ENCODE peak calls at places on chromosomes 5 and 9, in six cellular contexts. One of them, this sample, is unnamed.

GRCh38 chr9:93681316-93682154 is 105.2 kb downstream of the PHF2 start:
- DNase-seq in tibial artery: peak
- DNase-seq in transverse colon: peak
- DNase-seq in psoas muscle: peak
- DNase-seq in WERI-Rb-1: peak
- DNase-seq in cardiac fibroblast: no peak
- DNase-seq in this sample: no peak

GRCh38 chr5:152686931-152687330 is 281.9 kb upstream of the NMUR2 start:
- DNase-seq in tibial artery: no peak
- DNase-seq in transverse colon: no peak
- DNase-seq in psoas muscle: no peak
- DNase-seq in WERI-Rb-1: no peak
- DNase-seq in cardiac fibroblast: no peak
- DNase-seq in this sample: no peak

GRCh38 chr9:93893899-93894690 is 61.1 kb downstream of the BARX1 start:
- DNase-seq in tibial artery: no peak
- DNase-seq in transverse colon: peak
- DNase-seq in psoas muscle: no peak
- DNase-seq in WERI-Rb-1: peak
- DNase-seq in cardiac fibroblast: no peak
- DNase-seq in this sample: no peak

GRCh38 chr9:111674319-111674718 is 12.9 kb downstream of the GNG10 start:
- DNase-seq in tibial artery: no peak
- DNase-seq in transverse colon: no peak
- DNase-seq in psoas muscle: no peak
- DNase-seq in WERI-Rb-1: no peak
- DNase-seq in cardiac fibroblast: no peak
- DNase-seq in this sample: no peak

GRCh38 chr9:135647897-135648296 is 8.6 kb upstream of the GLT6D1 start:
- DNase-seq in tibial artery: no peak
- DNase-seq in transverse colon: no peak
- DNase-seq in psoas muscle: no peak
- DNase-seq in WERI-Rb-1: no peak
- DNase-seq in cardiac fibroblast: peak
- DNase-seq in this sample: no peak

GRCh38 chr5:60207031-60207430 is 313.5 kb upstream of the PDE4D start:
- DNase-seq in tibial artery: peak
- DNase-seq in transverse colon: no peak
- DNase-seq in psoas muscle: no peak
- DNase-seq in WERI-Rb-1: no peak
- DNase-seq in cardiac fibroblast: no peak
- DNase-seq in this sample: no peak

GRCh38 chr5:10701567-10702039 is 59.4 kb downstream of the DAP start:
- DNase-seq in tibial artery: no peak
- DNase-seq in transverse colon: no peak
- DNase-seq in psoas muscle: no peak
- DNase-seq in WERI-Rb-1: peak
- DNase-seq in cardiac fibroblast: peak
- DNase-seq in this sample: peak

GRCh38 chr9:137070906-137071275 is 534 bp upstream of the SAPCD2 start:
- DNase-seq in tibial artery: no peak
- DNase-seq in transverse colon: no peak
- DNase-seq in psoas muscle: no peak
- DNase-seq in WERI-Rb-1: peak
- DNase-seq in cardiac fibroblast: no peak
- DNase-seq in this sample: no peak

GRCh38 chr5:98784411-98784810 is 10.9 kb downstream of the RGMB start:
- DNase-seq in tibial artery: no peak
- DNase-seq in transverse colon: no peak
- DNase-seq in psoas muscle: no peak
- DNase-seq in WERI-Rb-1: no peak
- DNase-seq in cardiac fibroblast: no peak
- DNase-seq in this sample: no peak

GRCh38 chr9:137632432-137633161 is 13.8 kb downstream of the EHMT1 start:
- DNase-seq in tibial artery: no peak
- DNase-seq in transverse colon: no peak
- DNase-seq in psoas muscle: no peak
- DNase-seq in WERI-Rb-1: no peak
- DNase-seq in cardiac fibroblast: no peak
- DNase-seq in this sample: no peak

GRCh38 chr9:117224676-117225075 is 190.2 kb downstream of the ASTN2 start:
- DNase-seq in tibial artery: no peak
- DNase-seq in transverse colon: no peak
- DNase-seq in psoas muscle: no peak
- DNase-seq in WERI-Rb-1: peak
- DNase-seq in cardiac fibroblast: no peak
- DNase-seq in this sample: no peak

GRCh38 chr9:116647515-116647809 is 39.6 kb upstream of the TRIM32 start:
- DNase-seq in tibial artery: peak
- DNase-seq in transverse colon: no peak
- DNase-seq in psoas muscle: peak
- DNase-seq in WERI-Rb-1: no peak
- DNase-seq in cardiac fibroblast: no peak
- DNase-seq in this sample: no peak

GRCh38 chr9:109715340-109715739 is 64.7 kb upstream of the PALM2AKAP2 start:
- DNase-seq in tibial artery: no peak
- DNase-seq in transverse colon: no peak
- DNase-seq in psoas muscle: no peak
- DNase-seq in WERI-Rb-1: no peak
- DNase-seq in cardiac fibroblast: no peak
- DNase-seq in this sample: peak

GRCh38 chr9:98941946-98942523 is 1.7 kb upstream of the COL15A1 start:
- DNase-seq in tibial artery: no peak
- DNase-seq in transverse colon: no peak
- DNase-seq in psoas muscle: no peak
- DNase-seq in WERI-Rb-1: no peak
- DNase-seq in cardiac fibroblast: no peak
- DNase-seq in this sample: no peak

GRCh38 chr5:84362061-84362720 is 22.5 kb downstream of the EDIL3 start:
- DNase-seq in tibial artery: no peak
- DNase-seq in transverse colon: no peak
- DNase-seq in psoas muscle: no peak
- DNase-seq in WERI-Rb-1: no peak
- DNase-seq in cardiac fibroblast: peak
- DNase-seq in this sample: peak

GRCh38 chr9:14383296-14383695 is 69.4 kb upstream of the NFIB start:
- DNase-seq in tibial artery: no peak
- DNase-seq in transverse colon: no peak
- DNase-seq in psoas muscle: no peak
- DNase-seq in WERI-Rb-1: no peak
- DNase-seq in cardiac fibroblast: peak
- DNase-seq in this sample: peak

GRCh38 chr9:112777914-112778313 is 27.4 kb downstream of the SNX30 start:
- DNase-seq in tibial artery: no peak
- DNase-seq in transverse colon: no peak
- DNase-seq in psoas muscle: no peak
- DNase-seq in WERI-Rb-1: no peak
- DNase-seq in cardiac fibroblast: peak
- DNase-seq in this sample: no peak

GRCh38 chr9:27429436-27429835 is 94.7 kb upstream of the IFNK start:
- DNase-seq in tibial artery: no peak
- DNase-seq in transverse colon: peak
- DNase-seq in psoas muscle: no peak
- DNase-seq in WERI-Rb-1: no peak
- DNase-seq in cardiac fibroblast: no peak
- DNase-seq in this sample: no peak

GRCh38 chr9:99563364-99563763 is 258.3 kb upstream of the NR4A3 start:
- DNase-seq in tibial artery: no peak
- DNase-seq in transverse colon: no peak
- DNase-seq in psoas muscle: no peak
- DNase-seq in WERI-Rb-1: no peak
- DNase-seq in cardiac fibroblast: no peak
- DNase-seq in this sample: peak

GRCh38 chr9:69674741-69675438 is 2.7 kb upstream of the APBA1 start:
- DNase-seq in tibial artery: no peak
- DNase-seq in transverse colon: no peak
- DNase-seq in psoas muscle: no peak
- DNase-seq in WERI-Rb-1: no peak
- DNase-seq in cardiac fibroblast: peak
- DNase-seq in this sample: peak

GRCh38 chr9:101957705-101958104 is 219.3 kb upstream of the GRIN3A start:
- DNase-seq in tibial artery: no peak
- DNase-seq in transverse colon: no peak
- DNase-seq in psoas muscle: no peak
- DNase-seq in WERI-Rb-1: no peak
- DNase-seq in cardiac fibroblast: no peak
- DNase-seq in this sample: no peak

GRCh38 chr5:98872679-98873078 is 56.1 kb downstream of the CHD1 start:
- DNase-seq in tibial artery: no peak
- DNase-seq in transverse colon: no peak
- DNase-seq in psoas muscle: no peak
- DNase-seq in WERI-Rb-1: no peak
- DNase-seq in cardiac fibroblast: peak
- DNase-seq in this sample: peak

GRCh38 chr9:9998491-9999287 is 614.1 kb downstream of the PTPRD start:
- DNase-seq in tibial artery: no peak
- DNase-seq in transverse colon: no peak
- DNase-seq in psoas muscle: no peak
- DNase-seq in WERI-Rb-1: no peak
- DNase-seq in cardiac fibroblast: no peak
- DNase-seq in this sample: peak

GRCh38 chr9:137055385-137056364 is 1.8 kb upstream of the ENTPD2 start:
- DNase-seq in tibial artery: peak
- DNase-seq in transverse colon: peak
- DNase-seq in psoas muscle: peak
- DNase-seq in WERI-Rb-1: no peak
- DNase-seq in cardiac fibroblast: peak
- DNase-seq in this sample: peak

GRCh38 chr5:147461915-147462314 is 48.0 kb downstream of the DPYSL3 start:
- DNase-seq in tibial artery: no peak
- DNase-seq in transverse colon: no peak
- DNase-seq in psoas muscle: no peak
- DNase-seq in WERI-Rb-1: no peak
- DNase-seq in cardiac fibroblast: no peak
- DNase-seq in this sample: peak

GRCh38 chr5:147467973-147468508 is 41.8 kb downstream of the DPYSL3 start:
- DNase-seq in tibial artery: no peak
- DNase-seq in transverse colon: no peak
- DNase-seq in psoas muscle: no peak
- DNase-seq in WERI-Rb-1: no peak
- DNase-seq in cardiac fibroblast: peak
- DNase-seq in this sample: peak

GRCh38 chr5:147460380-147460779 is 49.5 kb downstream of the DPYSL3 start:
- DNase-seq in tibial artery: no peak
- DNase-seq in transverse colon: no peak
- DNase-seq in psoas muscle: no peak
- DNase-seq in WERI-Rb-1: peak
- DNase-seq in cardiac fibroblast: no peak
- DNase-seq in this sample: no peak

GRCh38 chr5:147466581-147466980 is 43.3 kb downstream of the DPYSL3 start:
- DNase-seq in tibial artery: no peak
- DNase-seq in transverse colon: no peak
- DNase-seq in psoas muscle: no peak
- DNase-seq in WERI-Rb-1: peak
- DNase-seq in cardiac fibroblast: no peak
- DNase-seq in this sample: no peak

GRCh38 chr5:147464211-147464610 is 45.7 kb downstream of the DPYSL3 start:
- DNase-seq in tibial artery: no peak
- DNase-seq in transverse colon: no peak
- DNase-seq in psoas muscle: no peak
- DNase-seq in WERI-Rb-1: peak
- DNase-seq in cardiac fibroblast: peak
- DNase-seq in this sample: peak
- TF ChIP-seq CTCF in tibial artery: peak
- TF ChIP-seq CTCF in transverse colon: peak
- TF ChIP-seq CTCF in psoas muscle: peak
- TF ChIP-seq CTCF in WERI-Rb-1: peak
- TF ChIP-seq CTCF in cardiac fibroblast: peak
- TF ChIP-seq CTCF in this sample: peak

GRCh38 chr5:180589771-180590542 is 1.3 kb downstream of the SCGB3A1 start:
- DNase-seq in tibial artery: no peak
- DNase-seq in transverse colon: no peak
- DNase-seq in psoas muscle: no peak
- DNase-seq in WERI-Rb-1: no peak
- DNase-seq in cardiac fibroblast: no peak
- DNase-seq in this sample: no peak

GRCh38 chr5:180593446-180594206 is 2.3 kb upstream of the SCGB3A1 start:
- DNase-seq in tibial artery: no peak
- DNase-seq in transverse colon: no peak
- DNase-seq in psoas muscle: no peak
- DNase-seq in WERI-Rb-1: no peak
- DNase-seq in cardiac fibroblast: no peak
- DNase-seq in this sample: no peak

GRCh38 chr5:180591249-180591887 is at the start of gene SCGB3A1:
- DNase-seq in tibial artery: no peak
- DNase-seq in transverse colon: no peak
- DNase-seq in psoas muscle: no peak
- DNase-seq in WERI-Rb-1: no peak
- DNase-seq in cardiac fibroblast: no peak
- DNase-seq in this sample: no peak

GRCh38 chr5:180592176-180592575 is 877 bp upstream of the SCGB3A1 start:
- DNase-seq in tibial artery: no peak
- DNase-seq in transverse colon: no peak
- DNase-seq in psoas muscle: no peak
- DNase-seq in WERI-Rb-1: no peak
- DNase-seq in cardiac fibroblast: no peak
- DNase-seq in this sample: no peak

GRCh38 chr5:180590543-180591248 is 603 bp downstream of the SCGB3A1 start:
- DNase-seq in tibial artery: no peak
- DNase-seq in transverse colon: no peak
- DNase-seq in psoas muscle: no peak
- DNase-seq in WERI-Rb-1: no peak
- DNase-seq in cardiac fibroblast: no peak
- DNase-seq in this sample: no peak
- H3K4me3 ChIP-seq in tibial artery: peak
- H3K4me3 ChIP-seq in transverse colon: peak
- H3K4me3 ChIP-seq in psoas muscle: peak
- H3K4me3 ChIP-seq in WERI-Rb-1: peak
- H3K4me3 ChIP-seq in cardiac fibroblast: no peak
- H3K4me3 ChIP-seq in this sample: no peak

DNA sequence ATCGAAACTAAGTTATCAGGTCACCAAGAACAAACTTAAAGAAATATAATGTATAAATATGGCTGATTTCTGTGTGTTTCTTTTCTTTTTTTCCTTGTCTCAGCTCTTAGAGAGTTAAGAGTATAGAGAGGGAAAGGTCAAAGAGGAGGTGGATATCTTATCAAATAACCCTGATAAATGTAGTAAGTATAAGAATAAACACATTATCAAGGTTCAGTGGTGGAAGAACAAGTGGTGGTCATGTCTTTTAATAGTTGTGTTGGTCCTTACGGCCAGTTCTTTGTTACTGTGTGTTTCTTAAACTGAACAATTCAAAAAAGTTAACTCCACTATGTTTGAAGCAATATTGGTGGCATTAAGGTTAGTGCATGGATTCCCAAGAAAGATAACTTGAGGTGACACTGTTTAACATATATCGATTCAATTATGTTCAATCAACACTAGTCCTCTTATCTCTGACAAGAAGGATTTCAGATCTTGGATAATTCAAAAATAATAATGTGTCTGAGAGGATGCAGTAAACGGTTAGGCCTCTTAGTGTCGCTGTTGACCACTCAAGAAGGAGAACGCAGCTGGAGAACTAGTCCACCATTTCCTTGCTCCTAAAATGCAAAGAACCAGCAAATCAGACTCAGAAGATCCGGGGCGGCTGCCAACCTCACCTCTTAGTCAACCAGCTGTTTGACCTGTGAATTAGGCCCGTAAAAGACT is at the start of gene PCDHGA3:
- DNase-seq in tibial artery: no peak
- DNase-seq in transverse colon: no peak
- DNase-seq in psoas muscle: no peak
- DNase-seq in WERI-Rb-1: no peak
- DNase-seq in cardiac fibroblast: peak
- DNase-seq in this sample: peak
- TF ChIP-seq CTCF in tibial artery: no peak
- TF ChIP-seq CTCF in transverse colon: no peak
- TF ChIP-seq CTCF in psoas muscle: peak
- TF ChIP-seq CTCF in WERI-Rb-1: peak
- TF ChIP-seq CTCF in cardiac fibroblast: peak
- TF ChIP-seq CTCF in this sample: peak

GRCh38 chr9:35750256-35750531 is 1.1 kb downstream of the RGP1 start:
- DNase-seq in tibial artery: no peak
- DNase-seq in transverse colon: no peak
- DNase-seq in psoas muscle: no peak
- DNase-seq in WERI-Rb-1: no peak
- DNase-seq in cardiac fibroblast: no peak
- DNase-seq in this sample: no peak
- H3K4me3 ChIP-seq in tibial artery: peak
- H3K4me3 ChIP-seq in transverse colon: peak
- H3K4me3 ChIP-seq in psoas muscle: peak
- H3K4me3 ChIP-seq in WERI-Rb-1: no peak
- H3K4me3 ChIP-seq in cardiac fibroblast: peak
- H3K4me3 ChIP-seq in this sample: peak

This sample was measured in choroid plexus epithelial cell.